ENCODE peak calls at places on chromosomes 13 and 19, in five cellular contexts. Y is aorta, G is hypothalamus, E is AG08396, Z is colonic mucosa. M is an unnamed sample.

GRCh38 chr13:110546933-110547332 is 14.6 kb downstream of the RAB20 start:
- DNase-seq in Z (peak), E (peak), Y (peak), G (no peak), M (no peak)

GRCh38 chr19:49565261-49565660 is 15.1 kb downstream of the NOSIP start:
- DNase-seq in Y (no peak), G (no peak), Z (peak), E (no peak), M (no peak)

GRCh38 chr13:19181021-19181620 is 503 bp downstream of the TUBA3C start:
- DNase-seq in Z (no peak), E (no peak), G (no peak), Y (peak), M (no peak)

GRCh38 chr19:4057913-4058695 is 8.6 kb downstream of the ZBTB7A start:
- DNase-seq in Z (peak), Y (peak), E (peak), G (no peak), M (peak)

GRCh38 chr13:113493315-113493951 is 2.9 kb upstream of the DCUN1D2 start:
- DNase-seq in G (no peak), E (peak), Z (peak), Y (no peak), M (no peak)

GRCh38 chr19:5392476-5392875 is 51.9 kb upstream of the PTPRS start:
- DNase-seq in Z (no peak), E (no peak), Y (peak), G (no peak), M (no peak)

GRCh38 chr13:24745861-24746617 is 17.9 kb upstream of the RNF17 start:
- DNase-seq in G (no peak), Y (no peak), E (no peak), Z (no peak), M (no peak)

GRCh38 chr19:52991484-52991883 is 22.2 kb upstream of the ERVV-1 start:
- DNase-seq in G (no peak), Z (no peak), E (peak), Y (no peak), M (no peak)

GRCh38 chr19:38714354-38714778 is 29.9 kb downstream of the CAPN12 start:
- DNase-seq in Z (no peak), E (no peak), Y (no peak), G (no peak), M (no peak)

GRCh38 chr19:16210168-16210567 is 12.5 kb downstream of the AP1M1 start:
- DNase-seq in E (no peak), G (no peak), Y (no peak), Z (no peak), M (no peak)

GRCh38 chr19:13530720-13531119 is 24.4 kb upstream of the CACNA1A start:
- DNase-seq in Z (no peak), G (no peak), E (no peak), Y (no peak), M (no peak)

GRCh38 chr13:30341815-30342570 is 34.6 kb upstream of the KATNAL1 start:
- DNase-seq in Z (peak), E (peak), G (no peak), Y (peak), M (peak)

GRCh38 chr13:28753946-28754345 is 35.2 kb upstream of the SLC46A3 start:
- DNase-seq in Z (no peak), Y (no peak), G (no peak), E (no peak), M (no peak)